ENCODE peak calls at places on chromosomes 3 and 15, in five cellular contexts. V is IMR-90, K is astrocyte of the spinal cord, M is PC-3, Q is uterus. O is an unnamed sample.

GRCh38 chr3:82807781-82808180 is 1046.3 kb upstream of the GBE1 start:
- DNase-seq in V (no peak), Q (no peak), K (no peak), M (no peak), O (no peak)

GRCh38 chr3:52277972-52278509 is 408 bp downstream of the WDR82 start:
- DNase-seq in M (no peak), Q (no peak), K (peak), V (no peak), O (no peak)

GRCh38 chr15:63752075-63752684 is 81.6 kb downstream of the HERC1 start:
- DNase-seq in V (peak), M (peak), K (peak), Q (no peak), O (peak)

GRCh38 chr3:74537857-74538256 is 76.6 kb downstream of the CNTN3 start:
- DNase-seq in V (no peak), Q (no peak), K (no peak), M (no peak), O (no peak)

GRCh38 chr3:69562001-69562400 is 176.1 kb upstream of the FRMD4B start:
- DNase-seq in V (no peak), Q (no peak), K (no peak), M (no peak), O (no peak)

GRCh38 chr15:61050844-61051569 is 178.1 kb downstream of the RORA start:
- DNase-seq in Q (no peak), M (peak), V (peak), K (no peak), O (no peak)

GRCh38 chr15:40436892-40437753 is 3.6 kb upstream of the BAHD1 start:
- DNase-seq in M (no peak), V (no peak), Q (no peak), K (no peak), O (no peak)

GRCh38 chr3:122680381-122681293 is at the start of gene PARP14:
- DNase-seq in M (peak), Q (peak), V (peak), K (peak), O (peak)

GRCh38 chr3:101454629-101455028 is 58.4 kb downstream of the SENP7 start:
- DNase-seq in K (no peak), Q (no peak), V (no peak), M (no peak), O (no peak)

GRCh38 chr3:115281697-115282685 is 134.9 kb upstream of the ZBTB20 start:
- DNase-seq in Q (no peak), K (peak), V (no peak), M (no peak), O (no peak)

GRCh38 chr15:41401904-41402267 is 410 bp downstream of the NDUFAF1 start:
- DNase-seq in K (no peak), Q (no peak), M (no peak), V (no peak), O (no peak)

GRCh38 chr3:151460774-151461450 is at the start of gene IGSF10:
- DNase-seq in V (no peak), K (no peak), Q (no peak), M (no peak), O (no peak)

GRCh38 chr3:195147649-195148121 is 123.3 kb downstream of the XXYLT1 start:
- DNase-seq in M (no peak), Q (peak), K (peak), V (peak), O (no peak)

GRCh38 chr3:112086857-112087524 is 802 bp downstream of the C3orf52 start:
- DNase-seq in Q (no peak), M (peak), V (peak), K (no peak), O (no peak)

GRCh38 chr3:52121813-52122212 is 32.4 kb downstream of the POC1A start:
- DNase-seq in V (no peak), K (no peak), Q (no peak), M (no peak), O (no peak)

GRCh38 chr3:31043184-31043819 is 148.8 kb upstream of the GADL1 start:
- DNase-seq in M (peak), K (no peak), Q (no peak), V (peak), O (peak)

GRCh38 chr15:69074011-69074842 is 59.7 kb downstream of the NOX5 start:
- DNase-seq in V (peak), Q (peak), K (peak), M (peak), O (peak)

GRCh38 chr3:148990211-148990610 is 1.1 kb upstream of the GYG1 start:
- DNase-seq in Q (no peak), K (no peak), V (no peak), M (no peak), O (no peak)

GRCh38 chr3:132351222-132351806 is 34.1 kb downstream of the ACP3 start:
- DNase-seq in V (no peak), M (no peak), K (no peak), Q (no peak), O (no peak)

DNA sequence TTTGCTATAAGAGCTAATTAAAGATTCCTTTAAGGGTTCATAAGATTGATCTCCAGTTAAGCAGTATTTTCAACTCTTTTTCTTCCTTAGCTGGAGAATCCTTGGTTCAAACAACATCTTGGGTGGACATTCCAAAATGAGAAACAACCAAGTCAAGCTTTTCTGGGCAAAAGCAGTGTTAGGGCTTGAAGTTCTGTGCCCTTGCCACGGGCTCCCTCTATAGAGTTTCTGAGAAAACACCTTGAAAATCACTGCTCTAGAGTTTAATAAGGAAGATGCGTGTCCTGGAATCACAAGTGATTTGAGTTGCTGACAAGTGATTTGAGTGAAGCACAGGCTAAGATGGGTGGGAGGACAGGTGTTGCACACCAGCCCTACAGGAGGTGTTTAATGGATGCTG is 128.9 kb downstream of the SLCO3A1 start:
- DNase-seq in M (peak), K (no peak), Q (no peak), V (peak), O (no peak)
- TF ChIP-seq CTCF in M (peak), K (no peak), Q (no peak), V (peak), O (no peak)

GRCh38 chr3:45026038-45026437 is at the start of gene CLEC3B:
- DNase-seq in V (peak), Q (peak), M (peak), K (peak), O (peak)

GRCh38 chr3:45026957-45027356 is 854 bp downstream of the CLEC3B start:
- DNase-seq in V (peak), Q (peak), M (no peak), K (peak), O (peak)

GRCh38 chr3:45029661-45030060 is 3.6 kb downstream of the CLEC3B start:
- DNase-seq in K (peak), M (peak), Q (no peak), V (peak), O (peak)

GRCh38 chr3:45029216-45029615 is 3.1 kb downstream of the CLEC3B start:
- DNase-seq in Q (no peak), K (no peak), V (no peak), M (no peak), O (no peak)

DNA sequence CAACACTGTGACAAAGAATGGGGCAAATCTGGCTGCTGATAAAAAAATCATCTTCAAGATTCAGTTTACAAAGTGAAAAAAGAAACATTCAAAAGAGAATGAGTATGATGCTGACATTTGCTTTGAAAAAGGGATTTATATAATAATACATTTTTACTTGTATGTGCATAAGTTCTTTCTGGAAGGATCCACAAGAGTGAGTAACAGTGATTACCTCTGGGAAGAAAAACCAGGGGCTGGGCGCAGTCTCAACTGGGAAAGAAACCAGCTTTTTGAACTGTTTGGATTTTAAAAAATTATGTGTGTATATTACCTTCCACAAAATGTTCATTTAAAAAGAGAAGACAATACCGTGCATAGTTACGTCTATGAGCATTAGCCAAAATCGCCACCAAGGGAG is 1.3 kb downstream of the CLEC3B start:
- DNase-seq in K (no peak), V (no peak), Q (no peak), M (no peak), O (no peak)
- H3K4me3 ChIP-seq in K (no peak), V (no peak), Q (peak), M (no peak), O (no peak)

GRCh38 chr3:196528639-196529233 is 13.6 kb upstream of the SMCO1 start:
- DNase-seq in Q (peak), V (peak), M (peak), K (peak), O (peak)
- TF ChIP-seq CTCF in Q (peak), V (peak), M (peak), K (peak), O (peak)

GRCh38 chr15:76139368-76140068 is 79.7 kb downstream of the TMEM266 start:
- DNase-seq in Q (peak), V (peak), M (peak), K (peak), O (peak)

GRCh38 chr15:76135516-76135915 is 75.7 kb downstream of the TMEM266 start:
- DNase-seq in K (no peak), Q (no peak), V (no peak), M (no peak), O (no peak)

GRCh38 chr15:76134537-76134936 is 74.8 kb downstream of the TMEM266 start:
- DNase-seq in M (no peak), V (no peak), K (no peak), Q (no peak), O (no peak)

GRCh38 chr15:76138436-76138835 is 78.7 kb downstream of the TMEM266 start:
- DNase-seq in M (no peak), K (no peak), V (no peak), Q (no peak), O (no peak)

DNA sequence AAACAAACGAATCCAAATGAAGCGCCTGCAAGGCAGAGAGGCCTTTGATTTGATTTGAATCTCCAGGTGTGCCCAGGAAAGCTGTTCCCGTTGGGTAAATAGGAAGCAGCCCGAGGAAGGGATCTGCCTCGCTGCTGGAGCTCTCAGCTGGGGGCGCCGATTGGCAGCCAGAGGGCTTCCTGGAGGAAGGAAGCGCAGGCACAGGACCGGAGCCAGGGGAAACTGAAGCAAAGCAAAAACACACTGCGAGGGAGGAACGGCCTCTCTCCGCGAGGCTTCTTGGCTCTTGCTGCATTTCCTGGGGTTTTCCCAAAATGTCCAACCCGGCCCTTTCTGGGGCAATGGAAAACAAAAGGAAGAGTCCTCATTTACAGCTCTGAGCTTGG is 80.3 kb downstream of the TMEM266 start:
- DNase-seq in K (no peak), V (no peak), M (no peak), Q (no peak), O (no peak)
- H3K4me3 ChIP-seq in K (no peak), V (no peak), M (no peak), Q (peak), O (no peak)

GRCh38 chr3:187742351-187743171 is 2.7 kb downstream of the BCL6 start:
- DNase-seq in V (peak), M (peak), Q (peak), K (peak), O (peak)
- TF ChIP-seq CTCF in V (no peak), M (no peak), Q (no peak), K (no peak), O (no peak)

DNA sequence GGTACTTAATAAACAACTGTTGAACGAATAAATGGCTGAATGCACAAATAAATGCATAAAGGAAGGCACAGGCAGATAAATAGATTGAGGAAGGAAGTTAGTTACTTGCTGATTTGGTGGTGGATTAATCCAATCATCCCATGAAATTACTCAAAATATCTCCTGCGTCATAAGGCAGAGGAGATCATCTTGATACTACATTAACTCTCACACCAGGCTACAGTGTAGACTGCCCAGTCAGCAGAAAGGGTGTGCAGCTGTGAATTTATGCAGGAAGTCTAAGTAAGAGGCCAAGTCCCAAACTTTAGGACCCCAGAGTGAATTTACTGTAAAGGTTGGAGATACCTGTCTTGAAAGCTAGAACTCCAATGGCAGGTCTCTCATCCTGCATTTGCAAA is 38.6 kb downstream of the PRICKLE2 start:
- DNase-seq in K (no peak), Q (no peak), V (no peak), M (no peak), O (no peak)
- H3K4me3 ChIP-seq in K (no peak), Q (no peak), V (no peak), M (no peak), O (no peak)

O was measured in foreskin fibroblast.